ENCODE peak calls at places on chromosome 5, in six cellular contexts. E, A, Q, U, B and V are unnamed samples. For H3K36me3, the result is how much of the 10 kb centered on the place peaks cover.

GRCh38 chr5:40653221-40654022 is 26.3 kb upstream of the PTGER4 start:
- DNase-seq in B (no peak), U (no peak), E (no peak), A (no peak), Q (no peak), V (no peak)

GRCh38 chr5:77101298-77101697 is 14.2 kb upstream of the ZBED3 start:
- DNase-seq in B (no peak), U (peak), Q (no peak), E (no peak), A (no peak), V (no peak)

GRCh38 chr5:153158608-153159007 is 331.9 kb upstream of the GRIA1 start:
- DNase-seq in E (no peak), Q (no peak), A (no peak), B (no peak), U (no peak), V (no peak)

GRCh38 chr5:158431369-158432029 is 572.6 kb upstream of the CLINT1 start:
- DNase-seq in E (no peak), U (no peak), B (peak), Q (peak), A (no peak), V (no peak)

GRCh38 chr5:100616291-100616690 is 81.1 kb downstream of the FAM174A start:
- DNase-seq in Q (no peak), U (no peak), B (no peak), E (no peak), A (no peak), V (no peak)

GRCh38 chr5:53130206-53130605 is 20.6 kb upstream of the MOCS2 start:
- DNase-seq in A (no peak), B (no peak), U (peak), Q (no peak), E (no peak), V (no peak)

GRCh38 chr5:84281383-84281782 is 103.3 kb downstream of the EDIL3 start:
- DNase-seq in B (no peak), A (no peak), U (no peak), Q (no peak), E (no peak), V (no peak)

GRCh38 chr5:170273968-170274710 is 23.4 kb downstream of the LCP2 start:
- DNase-seq in Q (no peak), B (no peak), U (no peak), E (no peak), A (peak), V (peak)

GRCh38 chr5:14698495-14698894 is 34.0 kb downstream of the OTULIN start:
- DNase-seq in U (no peak), Q (no peak), E (no peak), A (no peak), B (no peak), V (no peak)

GRCh38 chr5:144468542-144468941 is 297.9 kb downstream of the KCTD16 start:
- DNase-seq in U (no peak), Q (no peak), B (no peak), A (no peak), E (no peak), V (no peak)

GRCh38 chr5:54217826-54218503 is 92.4 kb downstream of the ARL15 start:
- DNase-seq in Q (peak), E (peak), U (peak), A (peak), B (no peak), V (peak)

DNA sequence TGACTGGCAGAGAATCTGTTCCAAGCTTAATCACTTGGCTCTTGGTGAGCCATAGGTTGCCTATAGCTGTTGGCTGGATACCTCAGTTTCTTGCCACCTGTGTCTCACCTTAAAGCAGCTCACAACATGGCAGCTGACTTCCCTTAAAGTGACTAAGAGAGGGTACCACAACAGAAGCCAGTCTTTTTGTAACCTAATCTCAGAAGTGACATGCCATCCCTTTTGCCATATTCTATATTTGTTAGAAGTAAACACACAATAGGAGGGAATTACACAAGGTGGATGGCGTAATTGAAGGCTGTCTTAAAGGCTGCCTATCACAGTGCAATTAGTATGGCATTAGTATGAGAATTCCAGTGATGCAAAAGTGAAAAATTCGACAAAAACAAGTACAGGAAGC is 28.1 kb downstream of the NIPBL start:
- DNase-seq in U (no peak), A (no peak), E (no peak), B (no peak), Q (no peak), V (no peak)
- H3K4me3 ChIP-seq in U (no peak), A (no peak), E (no peak), B (no peak), Q (no peak), V (no peak)

GRCh38 chr5:39526914-39527477 is 102.2 kb upstream of the DAB2 start:
- DNase-seq in A (no peak), B (peak), Q (no peak), E (no peak), U (no peak), V (no peak)
- TF ChIP-seq POLR2A in A (no peak), B (no peak), Q (no peak), E (no peak), U (no peak), V (no peak)

GRCh38 chr5:150532161-150532560 is 24.2 kb downstream of the NDST1 start:
- DNase-seq in A (no peak), B (no peak), U (no peak), Q (no peak), E (no peak), V (no peak)

GRCh38 chr5:150534811-150535210 is 26.9 kb downstream of the NDST1 start:
- DNase-seq in B (no peak), E (no peak), U (no peak), A (no peak), Q (no peak), V (peak)

GRCh38 chr5:150538007-150538917 is 30.3 kb downstream of the NDST1 start:
- DNase-seq in B (no peak), E (no peak), Q (no peak), U (peak), A (no peak), V (no peak)

GRCh38 chr5:150532996-150533395 is 25.1 kb downstream of the NDST1 start:
- DNase-seq in B (no peak), E (no peak), Q (no peak), U (no peak), A (no peak), V (no peak)

DNA sequence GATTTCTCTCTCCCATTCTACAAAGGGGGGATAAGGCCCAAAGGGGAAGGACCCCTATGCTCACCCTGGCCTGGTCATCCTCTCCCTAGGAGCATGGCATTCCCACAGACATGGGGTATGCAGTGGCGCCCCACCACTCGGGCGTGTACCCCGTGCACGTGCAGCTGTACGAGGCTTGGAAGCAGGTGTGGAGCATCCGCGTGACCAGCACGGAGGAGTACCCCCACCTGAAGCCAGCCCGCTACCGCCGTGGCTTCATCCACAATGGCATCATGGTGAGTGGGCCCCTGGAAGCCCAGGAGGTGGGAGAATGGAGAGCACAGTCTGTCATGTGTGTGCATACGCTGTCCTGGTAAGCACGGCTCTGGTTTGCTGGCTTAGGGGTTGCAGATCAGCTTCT is 27.7 kb downstream of the NDST1 start:
- DNase-seq in B (no peak), U (no peak), E (no peak), A (no peak), Q (no peak), V (no peak)
- H3K36me3 ChIP-seq in B (half or more), U (half or more), E (under half), A (half or more), Q (under half), V (half or more)

GRCh38 chr5:131281868-131282234 is 18.0 kb downstream of the CDC42SE2 start:
- DNase-seq in Q (no peak), E (no peak), A (no peak), B (no peak), U (no peak), V (no peak)

GRCh38 chr5:131282235-131282634 is 18.4 kb downstream of the CDC42SE2 start:
- DNase-seq in A (no peak), Q (no peak), U (no peak), E (no peak), B (no peak), V (no peak)

GRCh38 chr5:131279209-131279608 is 15.4 kb downstream of the CDC42SE2 start:
- DNase-seq in U (no peak), A (no peak), B (no peak), Q (no peak), E (no peak), V (no peak)

GRCh38 chr5:131281133-131281867 is 17.4 kb downstream of the CDC42SE2 start:
- DNase-seq in E (no peak), B (no peak), U (peak), Q (no peak), A (no peak), V (no peak)

DNA sequence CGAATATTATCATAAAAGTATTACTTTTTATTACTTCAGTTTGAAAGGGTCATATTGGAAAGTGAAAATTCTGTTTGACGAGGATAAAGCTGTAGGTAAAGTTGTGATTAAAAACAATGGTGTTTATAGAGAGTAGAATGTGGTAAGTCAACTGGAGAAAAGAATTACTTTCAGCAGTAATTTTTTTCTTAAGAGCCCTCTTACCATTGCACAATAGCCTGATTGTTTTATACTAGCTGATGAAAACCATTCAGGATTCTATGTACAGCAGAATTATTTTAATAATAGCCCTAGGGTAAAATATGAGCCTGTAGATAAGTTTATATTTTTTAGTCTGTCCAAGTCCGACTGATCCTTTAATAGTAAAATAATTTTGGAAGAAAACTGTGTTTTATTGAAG is 16.6 kb downstream of the CDC42SE2 start:
- DNase-seq in E (no peak), Q (no peak), B (no peak), U (no peak), A (no peak), V (no peak)
- H3K4me3 ChIP-seq in E (no peak), Q (no peak), B (no peak), U (no peak), A (no peak), V (no peak)

GRCh38 chr5:177433658-177434217 is 7.3 kb downstream of the GRK6 start:
- DNase-seq in A (no peak), Q (no peak), B (no peak), U (no peak), E (no peak), V (no peak)

GRCh38 chr5:177432905-177433657 is 6.6 kb downstream of the GRK6 start:
- DNase-seq in Q (no peak), E (no peak), B (no peak), U (no peak), A (no peak), V (no peak)

GRCh38 chr5:177435847-177436536 is 9.5 kb downstream of the GRK6 start:
- DNase-seq in Q (no peak), U (no peak), B (no peak), A (no peak), E (no peak), V (no peak)

GRCh38 chr5:177434942-177435738 is 8.7 kb downstream of the GRK6 start:
- DNase-seq in E (no peak), U (no peak), A (no peak), Q (no peak), B (no peak), V (peak)

DNA sequence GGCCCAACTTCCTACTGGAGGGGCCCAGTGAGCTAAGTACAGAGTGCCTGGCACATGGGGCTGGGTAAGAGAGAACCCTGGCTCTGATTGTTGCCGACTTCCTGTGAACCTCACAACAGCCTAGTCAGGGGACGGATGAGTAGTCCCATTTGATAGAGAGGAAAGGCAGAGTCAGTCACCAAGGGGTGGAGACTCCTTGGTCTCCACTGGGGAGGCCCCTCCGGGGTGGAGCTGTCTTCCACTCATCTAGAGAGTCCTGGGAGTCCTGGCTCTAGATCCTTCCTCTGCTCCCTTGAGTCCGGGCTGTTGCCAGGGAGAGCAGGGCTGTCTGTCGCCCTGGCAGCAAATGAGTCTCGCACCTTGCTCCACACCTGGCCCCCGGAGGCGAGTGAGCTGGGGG is 8.0 kb downstream of the GRK6 start:
- DNase-seq in Q (no peak), E (no peak), A (no peak), B (no peak), U (no peak), V (no peak)
- TF ChIP-seq POLR2A in Q (no peak), E (no peak), A (no peak), B (no peak), U (no peak), V (no peak)

GRCh38 chr5:141995656-141996055 is 17.2 kb downstream of the GNPDA1 start:
- DNase-seq in Q (no peak), B (no peak), E (no peak), U (no peak), A (no peak), V (no peak)

GRCh38 chr5:142003266-142003800 is 9.5 kb downstream of the GNPDA1 start:
- DNase-seq in B (no peak), A (no peak), U (no peak), E (no peak), Q (no peak), V (no peak)

GRCh38 chr5:142000709-142001484 is 11.9 kb downstream of the GNPDA1 start:
- DNase-seq in E (no peak), U (no peak), A (no peak), B (no peak), Q (no peak), V (no peak)

GRCh38 chr5:141997358-141998006 is 15.3 kb downstream of the GNPDA1 start:
- DNase-seq in A (no peak), B (no peak), U (no peak), E (no peak), Q (no peak), V (no peak)

DNA sequence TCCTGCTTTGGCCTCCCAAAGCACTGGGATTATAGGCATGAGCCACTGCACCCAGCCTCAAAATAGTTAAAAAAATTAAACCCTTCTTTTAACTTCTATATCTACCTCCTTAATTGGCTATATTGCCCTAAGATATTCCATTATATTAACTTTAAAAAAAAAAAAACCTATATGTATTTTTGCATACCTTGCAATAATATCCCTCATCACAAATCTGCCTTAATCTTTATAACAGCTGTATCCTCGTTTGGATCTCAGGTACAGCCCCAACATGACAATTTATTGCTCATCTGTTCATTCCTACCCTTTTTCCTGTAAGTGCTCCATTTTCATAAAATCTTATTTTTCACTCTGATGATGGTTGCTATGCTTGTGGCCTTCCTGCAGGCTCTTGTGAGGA is 12.7 kb downstream of the GNPDA1 start:
- DNase-seq in E (no peak), Q (no peak), U (no peak), B (no peak), A (no peak), V (no peak)
- H3K36me3 ChIP-seq in E (under half), Q (under half), U (under half), B (under half), A (under half), V (under half)

GRCh38 chr5:115377468-115378217 is 81.2 kb upstream of the CCDC112 start:
- DNase-seq in A (no peak), B (no peak), E (no peak), Q (no peak), U (peak), V (no peak)
- H3K4me3 ChIP-seq in A (no peak), B (peak), E (no peak), Q (no peak), U (peak), V (no peak)